ENCODE peak calls at places on chromosomes 2 and 18, in nine cellular contexts. D is HCT116, V is HL-60, H is suprapubic skin, T is transverse colon, P is SK-N-SH, L is stomach, K is GM23338, A is sigmoid colon. R is an unnamed sample.

GRCh38 chr2:58634653-58635347 is 393.7 kb upstream of the FANCL start:
- DNase-seq in K (peak), D (peak), H (no peak), T (no peak), A (no peak), V (no peak), L (no peak), P (no peak), R (no peak)

GRCh38 chr18:49797995-49798394 is 15.3 kb downstream of the ACAA2 start:
- DNase-seq in V (no peak), H (no peak), D (no peak), P (no peak), L (no peak), K (peak), A (no peak), T (no peak), R (no peak)

GRCh38 chr18:57025525-57025924 is 121.4 kb upstream of the BOD1L2 start:
- DNase-seq in P (no peak), T (no peak), L (no peak), D (no peak), K (no peak), V (no peak), A (no peak), H (no peak), R (no peak)

GRCh38 chr2:204625135-204625534 is 79.9 kb downstream of the PARD3B start:
- DNase-seq in L (no peak), D (no peak), V (no peak), K (peak), H (no peak), T (peak), P (peak), A (no peak), R (no peak)

GRCh38 chr2:86621290-86621943 is 2.2 kb downstream of the RNF103 start:
- DNase-seq in H (no peak), A (no peak), P (no peak), K (no peak), V (no peak), T (no peak), L (no peak), D (no peak), R (no peak)

GRCh38 chr18:6215888-6216287 is 198.8 kb downstream of the L3MBTL4 start:
- DNase-seq in A (no peak), P (no peak), K (no peak), V (no peak), D (no peak), T (no peak), L (no peak), H (no peak), R (no peak)

GRCh38 chr2:145159676-145160075 is 639.8 kb upstream of the ZEB2 start:
- DNase-seq in P (no peak), D (no peak), H (no peak), T (no peak), L (no peak), A (no peak), V (no peak), K (no peak), R (no peak)

GRCh38 chr2:216142540-216142939 is 33.4 kb downstream of the XRCC5 start:
- DNase-seq in D (no peak), T (no peak), H (no peak), K (no peak), P (no peak), L (no peak), V (no peak), A (no peak), R (no peak)

GRCh38 chr2:42141687-42142475 is 27.3 kb upstream of the EML4 start:
- DNase-seq in V (peak), K (peak), L (peak), D (no peak), T (peak), P (peak), H (peak), A (peak), R (no peak)

GRCh38 chr2:102101844-102102635 is 40.5 kb upstream of the IL1R1 start:
- DNase-seq in A (no peak), K (no peak), P (no peak), T (no peak), D (no peak), L (no peak), V (no peak), H (no peak), R (no peak)

GRCh38 chr2:40559175-40559574 is 107.3 kb upstream of the SLC8A1 start:
- DNase-seq in L (no peak), V (no peak), K (no peak), D (no peak), A (no peak), T (no peak), P (no peak), H (no peak), R (no peak)

GRCh38 chr2:34104601-34105000 is 505.5 kb upstream of the FAM98A start:
- DNase-seq in V (no peak), A (no peak), K (no peak), L (no peak), H (no peak), D (no peak), P (no peak), T (no peak), R (no peak)

GRCh38 chr2:189834059-189834458 is 49.8 kb downstream of the PMS1 start:
- DNase-seq in V (no peak), T (no peak), L (no peak), K (no peak), P (no peak), H (no peak), D (no peak), A (no peak), R (no peak)

GRCh38 chr2:20164061-20164733 is 60.7 kb downstream of the SDC1 start:
- DNase-seq in P (no peak), L (no peak), D (no peak), T (no peak), V (no peak), K (peak), A (no peak), H (peak), R (no peak)

DNA sequence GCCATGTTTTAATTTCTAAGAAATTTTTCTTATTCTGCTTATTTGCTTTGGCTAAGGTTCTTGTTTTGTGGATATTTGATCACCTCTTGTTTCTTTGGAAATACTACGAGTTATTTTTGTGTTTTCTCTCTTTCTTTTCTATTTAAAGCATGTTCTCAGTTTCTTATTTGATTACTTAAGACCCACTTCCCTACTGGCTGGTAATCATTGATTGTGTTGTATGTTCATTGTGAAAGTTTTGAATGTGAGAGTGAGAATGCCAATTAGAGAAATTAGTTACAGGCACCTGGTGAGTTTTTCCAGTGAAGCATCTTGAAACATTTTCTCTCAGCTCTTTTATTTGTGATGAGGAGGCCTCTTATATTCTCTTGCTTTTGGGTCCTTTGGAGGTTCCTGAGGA is 226.7 kb upstream of the MC4R start:
- DNase-seq in D (no peak), K (no peak), A (no peak), L (no peak), T (no peak), V (no peak), H (no peak), P (no peak), R (no peak)
- H3K4me3 ChIP-seq in D (no peak), K (no peak), A (no peak), L (no peak), T (no peak), V (no peak), H (no peak), P (no peak), R (no peak)

GRCh38 chr2:225739328-225739727 is 339.8 kb downstream of the NYAP2 start:
- DNase-seq in A (no peak), T (no peak), H (no peak), P (no peak), K (no peak), V (no peak), D (no peak), L (no peak), R (no peak)

GRCh38 chr2:225740086-225740485 is 340.6 kb downstream of the NYAP2 start:
- DNase-seq in H (no peak), L (no peak), A (no peak), K (no peak), T (no peak), D (no peak), V (no peak), P (no peak), R (no peak)

GRCh38 chr2:225735844-225736243 is 336.3 kb downstream of the NYAP2 start:
- DNase-seq in A (no peak), D (peak), V (no peak), T (no peak), L (no peak), P (no peak), H (no peak), K (no peak), R (no peak)

GRCh38 chr2:225738735-225739134 is 339.2 kb downstream of the NYAP2 start:
- DNase-seq in P (no peak), D (no peak), L (no peak), T (no peak), V (no peak), H (no peak), K (no peak), A (no peak), R (no peak)

DNA sequence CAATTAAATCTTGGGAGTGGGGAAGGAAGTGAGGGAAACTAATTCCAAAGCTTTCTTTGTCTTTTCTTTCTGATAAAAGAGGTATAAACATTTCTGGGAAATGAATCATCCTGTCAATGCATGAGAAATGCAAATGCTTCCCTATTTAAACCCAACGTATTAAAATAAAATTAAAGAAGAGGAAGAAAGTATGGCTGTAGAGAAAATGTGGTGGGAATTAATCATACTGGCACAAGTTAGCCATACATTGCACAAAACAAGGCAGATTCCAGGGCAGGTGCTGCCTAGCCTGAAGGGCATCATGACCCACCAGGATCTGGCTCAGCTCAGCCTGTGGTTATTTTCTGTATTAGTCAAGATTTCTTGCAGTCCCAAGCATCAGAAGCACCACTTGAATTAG is 338.0 kb downstream of the NYAP2 start:
- DNase-seq in H (no peak), L (no peak), K (no peak), P (no peak), D (no peak), V (no peak), A (no peak), T (no peak), R (no peak)
- TF ChIP-seq POLR2AphosphoS5 in H (no peak), L (no peak), K (no peak), P (no peak), D (no peak), V (no peak), A (no peak), T (no peak), R (no peak)

DNA sequence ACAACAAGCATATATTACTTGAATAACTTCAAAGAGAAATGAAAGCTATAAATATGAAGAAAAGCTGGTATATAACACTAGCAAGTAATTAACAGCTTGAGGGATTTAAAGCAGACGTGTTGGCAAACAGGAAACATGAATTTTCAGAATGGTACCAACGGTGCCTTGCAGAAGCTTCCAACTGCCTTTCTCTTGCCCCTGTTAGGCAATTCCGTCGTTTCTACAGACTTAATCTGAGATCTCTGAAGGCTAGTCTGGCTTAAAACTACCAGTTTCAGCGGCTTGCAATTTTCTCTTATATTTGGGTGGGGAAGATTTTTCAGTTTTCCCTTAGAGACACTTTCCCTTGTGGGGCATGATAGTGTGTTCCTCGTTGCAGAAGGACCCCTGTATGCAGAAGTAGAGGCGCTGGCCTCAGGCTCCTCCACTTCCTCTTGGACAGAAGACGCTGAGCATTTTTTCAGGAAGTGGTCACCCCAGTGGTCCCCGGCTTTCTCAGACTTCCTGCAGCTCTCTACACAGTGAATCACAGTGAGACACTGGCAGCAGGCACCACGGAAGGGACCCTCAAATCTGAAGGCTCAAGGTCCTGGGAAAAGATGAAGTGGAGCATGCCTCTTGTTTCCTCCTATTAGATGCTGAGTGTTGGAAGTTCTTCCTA is 56.2 kb upstream of the SLC16A14 start:
- DNase-seq in H (no peak), L (peak), A (no peak), P (no peak), K (no peak), D (no peak), T (peak), V (peak), R (no peak)
- H3K4me3 ChIP-seq in H (no peak), L (no peak), A (no peak), P (no peak), K (no peak), D (no peak), T (no peak), V (peak), R (no peak)

DNA sequence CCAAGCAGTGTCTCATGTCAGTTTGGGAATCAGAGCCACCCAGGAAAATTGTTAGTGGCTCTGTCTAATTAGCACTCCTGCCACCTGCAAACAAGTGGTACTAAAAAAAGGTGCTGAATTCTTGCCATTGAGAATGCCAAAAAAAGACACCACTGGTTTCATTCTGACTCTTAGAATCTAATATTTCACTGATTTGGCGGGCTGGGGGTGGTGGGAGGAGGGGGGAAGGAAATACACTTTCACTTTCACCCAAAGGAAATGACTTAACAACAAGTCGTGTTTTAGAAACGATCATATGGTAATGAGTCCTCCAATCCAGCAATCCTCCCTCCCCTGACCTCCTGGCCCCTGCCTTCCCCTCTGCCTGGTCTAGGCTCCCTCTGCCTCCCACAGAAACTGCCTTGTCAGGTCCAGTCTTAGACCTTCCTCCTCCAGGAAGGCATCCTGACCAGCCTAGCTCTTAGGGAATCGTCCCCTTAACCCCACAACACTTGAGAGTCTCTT is 4.4 kb upstream of the KLHL29 start:
- DNase-seq in H (no peak), K (no peak), D (no peak), A (no peak), V (no peak), T (no peak), L (no peak), P (no peak), R (no peak)
- TF ChIP-seq POLR2AphosphoS5 in H (no peak), K (no peak), D (no peak), A (no peak), V (no peak), T (no peak), L (no peak), P (no peak), R (no peak)

R was measured in breast epithelium.